ENCODE peak calls at places on chromosomes 12 and 14, in nine cellular contexts. One of them, this sample, is unnamed.

GRCh38 chr12:113416091-113416754 is 6.0 kb upstream of the SDSL start:
- DNase-seq in CD8-positive, alpha-beta memory T cell: no peak
- DNase-seq in A549: no peak
- DNase-seq in fibroblast of the conjunctiva: no peak
- DNase-seq in astrocyte: no peak
- DNase-seq in NCI-H510A: no peak
- DNase-seq in adipocyte: no peak
- DNase-seq in AG04450: no peak
- DNase-seq in GM04503: no peak
- DNase-seq in this sample: no peak

GRCh38 chr12:51421266-51421884 is 3.3 kb upstream of the SLC4A8 start:
- DNase-seq in NCI-H510A: peak
- DNase-seq in A549: peak
- DNase-seq in fibroblast of the conjunctiva: peak
- DNase-seq in AG04450: peak
- DNase-seq in astrocyte: peak
- DNase-seq in GM04503: peak
- DNase-seq in adipocyte: peak
- DNase-seq in CD8-positive, alpha-beta memory T cell: no peak
- DNase-seq in this sample: peak

GRCh38 chr12:120741476-120742206 is 16.0 kb downstream of the ACADS start:
- DNase-seq in fibroblast of the conjunctiva: no peak
- DNase-seq in AG04450: no peak
- DNase-seq in GM04503: no peak
- DNase-seq in A549: no peak
- DNase-seq in adipocyte: no peak
- DNase-seq in astrocyte: no peak
- DNase-seq in CD8-positive, alpha-beta memory T cell: no peak
- DNase-seq in NCI-H510A: no peak
- DNase-seq in this sample: no peak

GRCh38 chr12:2214411-2214810 is 161.6 kb downstream of the CACNA1C start:
- DNase-seq in GM04503: no peak
- DNase-seq in fibroblast of the conjunctiva: no peak
- DNase-seq in CD8-positive, alpha-beta memory T cell: no peak
- DNase-seq in astrocyte: no peak
- DNase-seq in NCI-H510A: no peak
- DNase-seq in adipocyte: no peak
- DNase-seq in A549: no peak
- DNase-seq in AG04450: no peak
- DNase-seq in this sample: no peak

GRCh38 chr12:48532601-48533000 is 7.2 kb downstream of the OR8S1 start:
- DNase-seq in astrocyte: no peak
- DNase-seq in GM04503: no peak
- DNase-seq in NCI-H510A: no peak
- DNase-seq in fibroblast of the conjunctiva: no peak
- DNase-seq in AG04450: no peak
- DNase-seq in A549: no peak
- DNase-seq in CD8-positive, alpha-beta memory T cell: no peak
- DNase-seq in adipocyte: no peak
- DNase-seq in this sample: no peak

GRCh38 chr12:2650261-2651060 is 144.3 kb upstream of the FKBP4 start:
- DNase-seq in CD8-positive, alpha-beta memory T cell: no peak
- DNase-seq in adipocyte: no peak
- DNase-seq in AG04450: no peak
- DNase-seq in astrocyte: no peak
- DNase-seq in fibroblast of the conjunctiva: no peak
- DNase-seq in GM04503: no peak
- DNase-seq in A549: no peak
- DNase-seq in NCI-H510A: no peak
- DNase-seq in this sample: no peak

GRCh38 chr12:7068240-7068993 is 7.9 kb downstream of the C1S start:
- DNase-seq in CD8-positive, alpha-beta memory T cell: no peak
- DNase-seq in astrocyte: peak
- DNase-seq in fibroblast of the conjunctiva: no peak
- DNase-seq in GM04503: no peak
- DNase-seq in A549: no peak
- DNase-seq in adipocyte: no peak
- DNase-seq in AG04450: no peak
- DNase-seq in NCI-H510A: no peak
- DNase-seq in this sample: no peak

GRCh38 chr12:12240671-12241345 is 26.0 kb downstream of the LRP6 start:
- DNase-seq in AG04450: no peak
- DNase-seq in A549: no peak
- DNase-seq in adipocyte: no peak
- DNase-seq in astrocyte: peak
- DNase-seq in fibroblast of the conjunctiva: peak
- DNase-seq in CD8-positive, alpha-beta memory T cell: no peak
- DNase-seq in NCI-H510A: no peak
- DNase-seq in GM04503: no peak
- DNase-seq in this sample: no peak

GRCh38 chr12:75865315-75865714 is 166.3 kb downstream of the PHLDA1 start:
- DNase-seq in A549: no peak
- DNase-seq in GM04503: no peak
- DNase-seq in AG04450: no peak
- DNase-seq in fibroblast of the conjunctiva: no peak
- DNase-seq in astrocyte: no peak
- DNase-seq in NCI-H510A: no peak
- DNase-seq in CD8-positive, alpha-beta memory T cell: no peak
- DNase-seq in adipocyte: no peak
- DNase-seq in this sample: no peak

GRCh38 chr14:97299661-97300060 is 502.5 kb downstream of the VRK1 start:
- DNase-seq in GM04503: no peak
- DNase-seq in fibroblast of the conjunctiva: no peak
- DNase-seq in adipocyte: no peak
- DNase-seq in CD8-positive, alpha-beta memory T cell: peak
- DNase-seq in astrocyte: no peak
- DNase-seq in NCI-H510A: no peak
- DNase-seq in A549: no peak
- DNase-seq in AG04450: no peak
- DNase-seq in this sample: peak

GRCh38 chr12:38138225-38139221 is 178.1 kb upstream of the ALG10B start:
- DNase-seq in GM04503: peak
- DNase-seq in NCI-H510A: no peak
- DNase-seq in AG04450: peak
- DNase-seq in A549: peak
- DNase-seq in adipocyte: peak
- DNase-seq in fibroblast of the conjunctiva: peak
- DNase-seq in astrocyte: peak
- DNase-seq in CD8-positive, alpha-beta memory T cell: peak
- DNase-seq in this sample: peak

GRCh38 chr12:85041395-85041794 is 5.2 kb downstream of the LRRIQ1 start:
- DNase-seq in AG04450: no peak
- DNase-seq in A549: no peak
- DNase-seq in fibroblast of the conjunctiva: no peak
- DNase-seq in adipocyte: no peak
- DNase-seq in NCI-H510A: no peak
- DNase-seq in GM04503: no peak
- DNase-seq in astrocyte: no peak
- DNase-seq in CD8-positive, alpha-beta memory T cell: no peak
- DNase-seq in this sample: no peak

GRCh38 chr12:111840831-111841230 is 1.2 kb upstream of the MAPKAPK5 start:
- DNase-seq in AG04450: no peak
- DNase-seq in CD8-positive, alpha-beta memory T cell: no peak
- DNase-seq in astrocyte: no peak
- DNase-seq in GM04503: no peak
- DNase-seq in A549: no peak
- DNase-seq in fibroblast of the conjunctiva: no peak
- DNase-seq in NCI-H510A: no peak
- DNase-seq in adipocyte: no peak
- DNase-seq in this sample: no peak

GRCh38 chr12:101995684-101996083 is 66.1 kb downstream of the WASHC3 start:
- DNase-seq in A549: no peak
- DNase-seq in GM04503: no peak
- DNase-seq in astrocyte: no peak
- DNase-seq in CD8-positive, alpha-beta memory T cell: no peak
- DNase-seq in fibroblast of the conjunctiva: no peak
- DNase-seq in AG04450: no peak
- DNase-seq in NCI-H510A: no peak
- DNase-seq in adipocyte: no peak
- DNase-seq in this sample: no peak

This sample was measured in activated CD8-positive, alpha-beta T cell treated with anti-CD3 and anti-CD28 coated beads, Interleukin-2, amount 10 ng/mL, durations not matched to agents 7 days and 5 days.